ENCODE peak calls at places on chromosome 16, in four cellular contexts. J, C, Q and E are unnamed samples.

GRCh38 chr16:53282975-53283946 is 151.0 kb upstream of the RBL2 start:
- DNase-seq in J (peak; percentile 49), C (peak; percentile 39), Q (peak; percentile 13), E (no peak)

GRCh38 chr16:81061307-81061640 is 15.8 kb downstream of the C16orf46 start:
- DNase-seq in J (no peak), C (no peak), Q (no peak), E (no peak)

GRCh38 chr16:75138636-75139035 is 9.7 kb upstream of the ZFP1 start:
- DNase-seq in J (no peak), C (peak; percentile 73), Q (no peak), E (peak; percentile 11)

GRCh38 chr16:64445649-64446048 is 676.2 kb downstream of the CDH11 start:
- DNase-seq in J (peak; percentile 11), C (no peak), Q (no peak), E (no peak)

GRCh38 chr16:48413291-48413690 is 28.1 kb upstream of the SIAH1 start:
- DNase-seq in J (no peak), C (peak; percentile 9), Q (no peak), E (no peak)

GRCh38 chr16:30368122-30368791 is 2.0 kb downstream of the TBC1D10B start:
- DNase-seq in J (peak; percentile 59), C (peak; percentile 46), Q (peak; percentile 32), E (peak; percentile 48)

GRCh38 chr16:88295526-88296436 is 87.0 kb upstream of the ZNF469 start:
- DNase-seq in J (no peak), C (no peak), Q (no peak), E (no peak)

GRCh38 chr16:2535644-2536021 is 2.2 kb upstream of the PDPK1 start:
- DNase-seq in J (peak; percentile 93), C (no peak), Q (peak; percentile 83), E (no peak)

GRCh38 chr16:30473231-30474061 is 904 bp downstream of the ITGAL start:
- DNase-seq in J (no peak), C (no peak), Q (no peak), E (no peak)

GRCh38 chr16:30185141-30185682 is 1.8 kb downstream of the CORO1A start:
- DNase-seq in J (no peak), C (no peak), Q (no peak), E (no peak)

GRCh38 chr16:9077001-9077809 is 14.2 kb upstream of the HAPSTR1 start:
- DNase-seq in J (peak; percentile 88), C (no peak), Q (no peak), E (peak; percentile 98)

GRCh38 chr16:566475-567361 is at the start of gene NHLRC4:
- DNase-seq in J (peak; percentile 54), C (peak; percentile 93), Q (no peak), E (no peak)

GRCh38 chr16:57265850-57266530 is 18.5 kb downstream of the PLLP start:
- DNase-seq in J (no peak), C (peak; percentile 35), Q (no peak), E (peak; percentile 79)

GRCh38 chr16:56202036-56202435 is 10.7 kb downstream of the GNAO1 start:
- DNase-seq in J (no peak), C (no peak), Q (no peak), E (no peak)

GRCh38 chr16:85166281-85166680 is 54.0 kb upstream of the CIBAR2 start:
- DNase-seq in J (peak; percentile 36), C (no peak), Q (no peak), E (no peak)

GRCh38 chr16:47561286-47561685 is 100.2 kb downstream of the PHKB start:
- DNase-seq in J (no peak), C (no peak), Q (no peak), E (no peak)

GRCh38 chr16:30659507-30660423 is 1.5 kb downstream of the FBRS start:
- DNase-seq in J (no peak), C (peak; percentile 61), Q (no peak), E (no peak)

GRCh38 chr16:84907575-84907974 is 87.8 kb downstream of the CRISPLD2 start:
- DNase-seq in J (peak; percentile 76), C (no peak), Q (no peak), E (no peak)

GRCh38 chr16:12758031-12758669 is 45.5 kb downstream of the CPPED1 start:
- DNase-seq in J (no peak), C (peak; percentile 40), Q (no peak), E (peak; percentile 17)

GRCh38 chr16:17404903-17405691 is 65.7 kb downstream of the XYLT1 start:
- DNase-seq in J (peak; percentile 49), C (no peak), Q (peak; percentile 83), E (no peak)

GRCh38 chr16:74756203-74756602 is 18.4 kb downstream of the FA2H start:
- DNase-seq in J (no peak), C (no peak), Q (no peak), E (no peak)

GRCh38 chr16:4309102-4309832 is 6.6 kb upstream of the GLIS2 start:
- DNase-seq in J (no peak), C (no peak), Q (no peak), E (no peak)

GRCh38 chr16:86512860-86513470 is 2.6 kb downstream of the FOXF1 start:
- DNase-seq in J (peak; percentile 56), C (no peak), Q (no peak), E (no peak)

GRCh38 chr16:19853973-19854876 is 30.4 kb downstream of the GPRC5B start:
- DNase-seq in J (no peak), C (peak; percentile 80), Q (no peak), E (no peak)

GRCh38 chr16:29306953-29307597 is 99.4 kb downstream of the NPIPB11 start:
- DNase-seq in J (peak; percentile 64), C (no peak), Q (no peak), E (no peak)

GRCh38 chr16:25108054-25108453 is 3.5 kb upstream of the LCMT1 start:
- DNase-seq in J (no peak), C (peak; percentile 37), Q (no peak), E (no peak)

GRCh38 chr16:86494039-86494564 is 16.2 kb upstream of the FOXF1 start:
- DNase-seq in J (no peak), C (peak; percentile 38), Q (no peak), E (no peak)

GRCh38 chr16:19548144-19548543 is 7.4 kb upstream of the VPS35L start:
- DNase-seq in J (peak; percentile 52), C (no peak), Q (no peak), E (no peak)